ENCODE peak calls at places on chromosomes 7 and 10, in eight cellular contexts. One of them, this sample, is unnamed.

GRCh38 chr7:79997345-79997744 is 137.3 kb upstream of the GNAI1 start:
- DNase-seq in spleen: no peak
- DNase-seq in prostate gland: no peak
- DNase-seq in HCT116: no peak
- DNase-seq in stomach: no peak
- DNase-seq in breast epithelium: no peak
- DNase-seq in sigmoid colon: no peak
- DNase-seq in GM12891: no peak
- DNase-seq in this sample: no peak

GRCh38 chr7:43850348-43851116 is 18.8 kb downstream of the MRPS24 start:
- DNase-seq in prostate gland: no peak
- DNase-seq in sigmoid colon: no peak
- DNase-seq in breast epithelium: no peak
- DNase-seq in HCT116: no peak
- DNase-seq in stomach: no peak
- DNase-seq in GM12891: no peak
- DNase-seq in spleen: no peak
- DNase-seq in this sample: no peak

GRCh38 chr7:23216021-23216420 is 30.6 kb upstream of the GPNMB start:
- DNase-seq in prostate gland: no peak
- DNase-seq in sigmoid colon: peak; percentile 73
- DNase-seq in breast epithelium: no peak
- DNase-seq in GM12891: no peak
- DNase-seq in HCT116: no peak
- DNase-seq in spleen: no peak
- DNase-seq in stomach: no peak
- DNase-seq in this sample: no peak

GRCh38 chr7:80443336-80443735 is 68.5 kb downstream of the GNAT3 start:
- DNase-seq in breast epithelium: no peak
- DNase-seq in HCT116: no peak
- DNase-seq in sigmoid colon: no peak
- DNase-seq in prostate gland: no peak
- DNase-seq in spleen: no peak
- DNase-seq in stomach: no peak
- DNase-seq in GM12891: no peak
- DNase-seq in this sample: no peak

GRCh38 chr7:40711706-40712105 is 576.9 kb downstream of the SUGCT start:
- DNase-seq in spleen: no peak
- DNase-seq in HCT116: no peak
- DNase-seq in prostate gland: no peak
- DNase-seq in sigmoid colon: no peak
- DNase-seq in stomach: no peak
- DNase-seq in GM12891: no peak
- DNase-seq in breast epithelium: no peak
- DNase-seq in this sample: no peak

GRCh38 chr10:88896336-88897018 is 16.4 kb downstream of the STAMBPL1 start:
- DNase-seq in breast epithelium: no peak
- DNase-seq in spleen: no peak
- DNase-seq in sigmoid colon: no peak
- DNase-seq in stomach: no peak
- DNase-seq in HCT116: peak; percentile 70
- DNase-seq in GM12891: no peak
- DNase-seq in prostate gland: no peak
- DNase-seq in this sample: no peak

GRCh38 chr7:2009541-2010001 is 223.2 kb downstream of the MAD1L1 start:
- DNase-seq in breast epithelium: no peak
- DNase-seq in HCT116: no peak
- DNase-seq in GM12891: no peak
- DNase-seq in prostate gland: no peak
- DNase-seq in stomach: no peak
- DNase-seq in sigmoid colon: peak; percentile 82
- DNase-seq in spleen: peak; percentile 74
- DNase-seq in this sample: no peak

GRCh38 chr10:1100691-1101368 is 44.6 kb downstream of the WDR37 start:
- DNase-seq in spleen: no peak
- DNase-seq in HCT116: no peak
- DNase-seq in sigmoid colon: no peak
- DNase-seq in stomach: no peak
- DNase-seq in prostate gland: no peak
- DNase-seq in GM12891: no peak
- DNase-seq in breast epithelium: no peak
- DNase-seq in this sample: no peak

GRCh38 chr10:85510682-85511081 is 855.9 kb downstream of the GRID1 start:
- DNase-seq in breast epithelium: no peak
- DNase-seq in GM12891: no peak
- DNase-seq in sigmoid colon: no peak
- DNase-seq in HCT116: no peak
- DNase-seq in prostate gland: no peak
- DNase-seq in stomach: no peak
- DNase-seq in spleen: no peak
- DNase-seq in this sample: no peak

GRCh38 chr10:79350407-79351154 is 3.3 kb downstream of the PPIF start:
- DNase-seq in sigmoid colon: no peak
- DNase-seq in spleen: peak; percentile 77
- DNase-seq in prostate gland: no peak
- DNase-seq in breast epithelium: no peak
- DNase-seq in stomach: no peak
- DNase-seq in GM12891: no peak
- DNase-seq in HCT116: no peak
- DNase-seq in this sample: peak; percentile 82

GRCh38 chr7:45697576-45698136 is 123.5 kb downstream of the ADCY1 start:
- DNase-seq in stomach: peak; percentile 9
- DNase-seq in prostate gland: no peak
- DNase-seq in spleen: no peak
- DNase-seq in GM12891: no peak
- DNase-seq in breast epithelium: peak; percentile 10
- DNase-seq in HCT116: no peak
- DNase-seq in sigmoid colon: no peak
- DNase-seq in this sample: peak; percentile 75

GRCh38 chr10:122519144-122519543 is 41.4 kb upstream of the DMBT1 start:
- DNase-seq in spleen: no peak
- DNase-seq in sigmoid colon: no peak
- DNase-seq in HCT116: no peak
- DNase-seq in stomach: no peak
- DNase-seq in prostate gland: no peak
- DNase-seq in GM12891: no peak
- DNase-seq in breast epithelium: no peak
- DNase-seq in this sample: no peak
- TF ChIP-seq POLR2AphosphoS5 in spleen: no peak
- TF ChIP-seq POLR2AphosphoS5 in sigmoid colon: no peak
- TF ChIP-seq POLR2AphosphoS5 in HCT116: no peak
- TF ChIP-seq POLR2AphosphoS5 in stomach: no peak
- TF ChIP-seq POLR2AphosphoS5 in prostate gland: no peak
- TF ChIP-seq POLR2AphosphoS5 in GM12891: no peak
- TF ChIP-seq POLR2AphosphoS5 in breast epithelium: no peak
- TF ChIP-seq POLR2AphosphoS5 in this sample: no peak

DNA sequence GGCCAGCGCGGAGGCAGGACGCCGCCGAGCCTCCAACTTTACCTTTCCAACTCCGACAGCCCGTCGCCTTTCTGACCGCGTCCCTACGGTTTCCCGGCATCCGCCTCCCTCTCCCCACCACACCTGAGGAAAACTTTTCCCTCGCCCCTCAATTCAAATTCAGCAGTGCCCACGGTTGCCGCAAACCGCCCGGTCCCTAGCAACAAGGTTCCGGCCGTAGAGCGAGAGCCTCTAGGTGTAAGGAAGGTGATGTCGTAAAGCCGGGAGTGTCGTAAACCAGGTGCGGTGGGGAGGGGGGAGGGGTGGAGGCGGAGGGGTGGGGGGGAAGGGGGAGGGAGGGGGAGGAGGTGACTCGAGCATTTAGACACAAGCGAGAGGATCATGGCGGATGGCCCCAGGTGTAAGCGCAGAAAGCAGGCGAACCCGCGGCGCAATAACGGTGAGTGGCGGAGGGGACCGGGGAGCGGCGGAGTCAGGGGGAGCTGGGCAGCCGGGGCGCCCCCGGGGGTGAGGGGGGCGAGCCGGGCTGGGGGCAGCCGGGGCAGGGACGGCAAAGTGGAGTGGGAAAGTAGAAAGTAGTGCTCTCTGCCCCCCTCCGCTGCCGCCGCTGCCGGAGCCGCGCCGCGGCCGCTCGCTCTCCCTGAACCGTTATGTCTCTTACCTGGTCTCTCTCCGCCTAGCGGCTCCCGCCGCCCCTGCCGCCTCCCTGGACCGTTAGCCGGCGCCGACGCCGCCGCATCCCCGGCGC is at the start of gene ZEB1:
- DNase-seq in breast epithelium: peak; percentile 71
- DNase-seq in GM12891: peak; percentile 51
- DNase-seq in prostate gland: peak; percentile 90
- DNase-seq in sigmoid colon: peak; percentile 96
- DNase-seq in spleen: peak; percentile 96
- DNase-seq in stomach: peak; percentile 85
- DNase-seq in HCT116: peak; percentile 91
- DNase-seq in this sample: no peak
- TF ChIP-seq POLR2A in breast epithelium: no peak
- TF ChIP-seq POLR2A in GM12891: peak; percentile 1
- TF ChIP-seq POLR2A in prostate gland: no peak
- TF ChIP-seq POLR2A in sigmoid colon: no peak
- TF ChIP-seq POLR2A in spleen: no peak
- TF ChIP-seq POLR2A in stomach: no peak
- TF ChIP-seq POLR2A in HCT116: no peak
- TF ChIP-seq POLR2A in this sample: peak; percentile 40

DNA sequence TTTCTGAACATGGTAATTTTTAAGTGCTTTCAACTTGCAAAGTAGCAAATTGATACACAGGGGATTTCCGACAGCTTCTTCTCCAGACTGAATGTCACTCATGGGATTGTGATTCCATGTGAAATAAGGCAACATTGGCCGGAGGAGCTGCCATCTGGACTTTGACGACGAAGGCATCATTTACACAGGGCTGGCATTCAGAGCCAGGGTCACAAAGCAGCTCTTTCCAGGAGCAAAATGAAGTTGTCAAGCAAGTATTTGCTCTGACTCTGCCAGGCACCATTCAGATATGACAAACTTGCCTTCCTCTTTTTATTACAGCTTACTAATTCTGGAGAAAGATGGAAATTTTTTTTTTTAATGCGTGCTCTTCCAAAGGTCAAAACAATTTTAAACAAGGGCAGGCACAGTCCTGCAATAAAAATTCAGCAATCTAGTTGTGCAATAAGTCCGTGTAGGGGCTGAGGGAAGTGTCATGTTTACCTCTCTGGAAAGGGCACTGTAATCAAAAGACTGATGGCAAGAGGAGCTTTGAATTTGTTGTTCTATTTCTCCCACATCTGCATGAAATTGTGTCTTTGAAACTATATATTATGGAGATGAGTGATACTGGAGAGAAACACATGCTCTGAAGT is 711.3 kb upstream of the C7orf33 start:
- DNase-seq in breast epithelium: no peak
- DNase-seq in sigmoid colon: no peak
- DNase-seq in prostate gland: no peak
- DNase-seq in GM12891: no peak
- DNase-seq in stomach: no peak
- DNase-seq in spleen: no peak
- DNase-seq in HCT116: no peak
- DNase-seq in this sample: no peak
- TF ChIP-seq POLR2AphosphoS5 in breast epithelium: no peak
- TF ChIP-seq POLR2AphosphoS5 in sigmoid colon: no peak
- TF ChIP-seq POLR2AphosphoS5 in prostate gland: no peak
- TF ChIP-seq POLR2AphosphoS5 in GM12891: no peak
- TF ChIP-seq POLR2AphosphoS5 in stomach: no peak
- TF ChIP-seq POLR2AphosphoS5 in spleen: no peak
- TF ChIP-seq POLR2AphosphoS5 in HCT116: no peak
- TF ChIP-seq POLR2AphosphoS5 in this sample: no peak

DNA sequence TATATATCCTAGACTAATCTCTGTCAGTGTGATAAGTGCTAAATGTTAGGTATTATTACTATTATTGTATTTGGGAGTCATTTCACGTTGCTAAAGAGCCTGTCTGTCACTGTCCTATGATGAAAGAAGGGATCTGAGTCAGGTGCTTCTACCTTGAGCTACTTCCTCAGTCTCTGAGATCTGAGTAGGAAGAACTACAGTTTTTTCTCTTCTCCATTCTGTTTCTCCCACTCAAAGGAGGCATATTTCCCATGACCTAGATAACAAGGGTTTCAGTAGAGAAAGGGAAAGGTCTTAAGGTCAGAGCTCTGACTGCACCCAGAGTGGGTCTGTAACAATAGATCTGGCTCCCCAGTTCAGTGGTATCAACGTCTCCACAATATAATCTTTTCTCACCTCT is 38.3 kb downstream of the USP54 start:
- DNase-seq in HCT116: no peak
- DNase-seq in stomach: no peak
- DNase-seq in spleen: no peak
- DNase-seq in prostate gland: no peak
- DNase-seq in breast epithelium: no peak
- DNase-seq in sigmoid colon: no peak
- DNase-seq in GM12891: no peak
- DNase-seq in this sample: no peak
- TF ChIP-seq POLR2A in HCT116: no peak
- TF ChIP-seq POLR2A in stomach: no peak
- TF ChIP-seq POLR2A in spleen: no peak
- TF ChIP-seq POLR2A in prostate gland: no peak
- TF ChIP-seq POLR2A in breast epithelium: no peak
- TF ChIP-seq POLR2A in sigmoid colon: no peak
- TF ChIP-seq POLR2A in GM12891: no peak
- TF ChIP-seq POLR2A in this sample: no peak

DNA sequence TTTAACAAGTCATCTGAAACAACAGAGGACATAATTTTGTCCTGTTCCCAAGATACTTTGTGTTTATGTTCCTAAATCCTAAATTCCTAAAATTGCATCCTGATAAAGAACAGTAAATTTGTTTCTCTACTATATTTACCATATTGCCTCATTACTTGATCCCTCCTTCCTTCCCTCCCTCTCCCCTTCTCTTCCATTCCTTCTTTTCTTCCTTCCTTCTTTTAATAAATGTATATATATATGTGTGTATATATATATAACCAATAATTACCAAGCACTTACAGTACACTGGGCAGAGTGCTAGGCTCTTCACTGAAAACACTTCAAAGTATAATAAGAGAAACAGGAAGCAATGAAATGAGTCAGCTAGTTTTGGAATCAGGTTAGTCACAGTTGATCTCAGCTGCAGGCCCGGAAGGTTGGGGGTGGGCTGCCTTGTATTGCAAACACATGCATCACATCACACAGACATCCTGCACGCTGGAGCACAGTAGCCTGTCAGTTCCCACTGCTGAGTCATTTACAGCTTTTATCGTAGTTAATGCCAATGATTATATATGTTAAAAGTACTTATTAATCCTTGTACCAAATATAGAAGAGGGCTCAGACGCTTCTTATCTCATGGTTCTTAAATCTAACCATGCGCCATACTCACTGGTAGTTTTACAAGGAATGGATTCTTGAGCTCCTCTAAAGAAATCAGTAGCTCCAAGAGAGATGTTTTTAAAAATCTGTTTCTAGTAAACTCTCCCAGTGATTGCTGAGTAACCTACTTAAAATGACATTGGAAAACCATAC is 551.7 kb downstream of the GRM8 start:
- DNase-seq in prostate gland: no peak
- DNase-seq in GM12891: no peak
- DNase-seq in sigmoid colon: no peak
- DNase-seq in stomach: no peak
- DNase-seq in spleen: peak; percentile 84
- DNase-seq in HCT116: peak; percentile 90
- DNase-seq in breast epithelium: no peak
- DNase-seq in this sample: no peak
- TF ChIP-seq POLR2AphosphoS5 in prostate gland: no peak
- TF ChIP-seq POLR2AphosphoS5 in GM12891: peak; percentile 77
- TF ChIP-seq POLR2AphosphoS5 in sigmoid colon: no peak
- TF ChIP-seq POLR2AphosphoS5 in stomach: no peak
- TF ChIP-seq POLR2AphosphoS5 in spleen: no peak
- TF ChIP-seq POLR2AphosphoS5 in HCT116: peak; percentile 75
- TF ChIP-seq POLR2AphosphoS5 in breast epithelium: no peak
- TF ChIP-seq POLR2AphosphoS5 in this sample: no peak

GRCh38 chr7:140673063-140673769 is 471 bp downstream of the ADCK2 start:
- DNase-seq in breast epithelium: peak; percentile 57
- DNase-seq in spleen: peak; percentile 92
- DNase-seq in stomach: peak; percentile 81
- DNase-seq in prostate gland: peak; percentile 73
- DNase-seq in GM12891: peak; percentile 59
- DNase-seq in HCT116: no peak
- DNase-seq in sigmoid colon: peak; percentile 70
- DNase-seq in this sample: no peak
- TF ChIP-seq POLR2A in breast epithelium: no peak
- TF ChIP-seq POLR2A in spleen: no peak
- TF ChIP-seq POLR2A in stomach: peak; percentile 22
- TF ChIP-seq POLR2A in prostate gland: peak; percentile 82
- TF ChIP-seq POLR2A in GM12891: no peak
- TF ChIP-seq POLR2A in HCT116: peak; percentile 25
- TF ChIP-seq POLR2A in sigmoid colon: no peak
- TF ChIP-seq POLR2A in this sample: no peak